ENCODE peak calls at places on chromosome 1, in ten cellular contexts. Y is GM12892; B is CD8-positive, alpha-beta memory T cell; M is NCI-H69; J is fibroblast of the aortic adventitia; E is suprapubic skin; S is activated T-cell treated with anti-CD3 and anti-CD28 coated beads, Interleukin-2, amount 50 U/mL, for 48 hours; O is nephron progenitor cell; U is AG08396; H is HuH-7.5. N is an unnamed sample.

GRCh38 chr1:184685116-184685515 is 69.5 kb downstream of the EDEM3 start:
- DNase-seq in Y (no peak), B (no peak), M (peak), J (no peak), E (no peak), S (no peak), O (no peak), U (no peak), H (no peak), N (no peak)

GRCh38 chr1:203112451-203112850 is 15.1 kb upstream of the ADORA1 start:
- DNase-seq in Y (no peak), B (no peak), M (no peak), J (no peak), E (no peak), S (no peak), O (no peak), U (no peak), H (no peak), N (no peak)

GRCh38 chr1:116962976-116963639 is 38.5 kb upstream of the CD101 start:
- DNase-seq in Y (no peak), B (no peak), M (no peak), J (no peak), E (no peak), S (no peak), O (no peak), U (no peak), H (no peak), N (no peak)

GRCh38 chr1:93988634-93989350 is 79.6 kb upstream of the GCLM start:
- DNase-seq in Y (no peak), B (no peak), M (no peak), J (peak), E (no peak), S (no peak), O (no peak), U (peak), H (no peak), N (no peak)

GRCh38 chr1:146007048-146007784 is 10.8 kb upstream of the TXNIP start:
- DNase-seq in Y (peak), B (peak), M (peak), J (peak), E (no peak), S (peak), O (peak), U (peak), H (peak), N (peak)

GRCh38 chr1:54137532-54138061 is 15.2 kb downstream of the CDCP2 start:
- DNase-seq in Y (no peak), B (no peak), M (peak), J (peak), E (no peak), S (no peak), O (peak), U (no peak), H (no peak), N (no peak)

GRCh38 chr1:95127380-95127779 is 10.2 kb downstream of the TLCD4 start:
- DNase-seq in Y (no peak), B (no peak), M (no peak), J (no peak), E (no peak), S (no peak), O (no peak), U (no peak), H (no peak), N (no peak)

GRCh38 chr1:61253059-61253735 is 170.8 kb downstream of the NFIA start:
- DNase-seq in Y (no peak), B (peak), M (peak), J (peak), E (no peak), S (no peak), O (no peak), U (peak), H (peak), N (no peak)

GRCh38 chr1:203765029-203765837 is at the start of gene LAX1:
- DNase-seq in Y (peak), B (peak), M (no peak), J (no peak), E (no peak), S (peak), O (no peak), U (no peak), H (no peak), N (peak)

GRCh38 chr1:22053018-22053860 is 730 bp downstream of the CDC42 start:
- DNase-seq in Y (peak), B (peak), M (peak), J (peak), E (peak), S (peak), O (peak), U (peak), H (peak), N (peak)

GRCh38 chr1:167599839-167600581 is 30.0 kb upstream of the RCSD1 start:
- DNase-seq in Y (peak), B (peak), M (peak), J (peak), E (no peak), S (peak), O (no peak), U (peak), H (no peak), N (peak)

N was measured in CD4-positive, alpha-beta T cell.